ENCODE peak calls at places on chromosome 19, in six cellular contexts. P is CD4-positive, alpha-beta memory T cell; Q is amniotic stem cell; S is NCI-H2081; L is AG08396; T is SW480. C is an unnamed sample.

GRCh38 chr19:9768175-9769112 is at the start of gene ZNF846:
- DNase-seq in P (peak; percentile 91), T (peak; percentile 96), Q (peak; percentile 84), L (peak; percentile 96), S (peak; percentile 89), C (peak; percentile 94)

GRCh38 chr19:58559275-58560006 is 1.0 kb upstream of the UBE2M start:
- DNase-seq in Q (no peak), L (peak; percentile 97), P (peak; percentile 28), T (peak; percentile 96), S (no peak), C (peak; percentile 80)

GRCh38 chr19:47729799-47730520 is 15.4 kb upstream of the NOP53 start:
- DNase-seq in T (peak; percentile 84), Q (no peak), P (no peak), S (no peak), L (no peak), C (peak; percentile 69)

GRCh38 chr19:2523630-2524311 is 47.8 kb downstream of the GADD45B start:
- DNase-seq in S (no peak), L (peak; percentile 84), T (peak; percentile 87), P (no peak), Q (peak; percentile 53), C (no peak)

GRCh38 chr19:49988433-49988832 is 27.5 kb upstream of the SIGLEC11 start:
- DNase-seq in P (no peak), S (no peak), Q (no peak), L (peak; percentile 36), T (no peak), C (no peak)

GRCh38 chr19:48815870-48816501 is 5.2 kb upstream of the BCAT2 start:
- DNase-seq in P (peak; percentile 32), L (no peak), T (peak; percentile 83), Q (no peak), S (peak; percentile 56), C (no peak)

GRCh38 chr19:46052896-46053295 is 12.1 kb upstream of the IGFL4 start:
- DNase-seq in Q (no peak), P (no peak), T (no peak), L (no peak), S (no peak), C (no peak)

GRCh38 chr19:32254128-32254527 is 91.3 kb upstream of the ZNF507 start:
- DNase-seq in L (no peak), Q (no peak), P (no peak), T (no peak), S (no peak), C (no peak)

GRCh38 chr19:37594982-37595382 is 306 bp downstream of the ZNF540 start:
- DNase-seq in L (peak; percentile 45), Q (peak; percentile 59), T (no peak), S (peak; percentile 50), P (peak; percentile 70), C (peak; percentile 69)

GRCh38 chr19:31470229-31470939 is 121.1 kb upstream of the TSHZ3 start:
- DNase-seq in Q (no peak), S (no peak), T (no peak), P (no peak), L (no peak), C (no peak)

GRCh38 chr19:20863176-20863575 is 59.9 kb upstream of the ZNF85 start:
- DNase-seq in P (no peak), L (no peak), T (no peak), S (no peak), Q (no peak), C (no peak)

GRCh38 chr19:56110515-56111448 is 10.3 kb downstream of the ZNF787 start:
- DNase-seq in P (no peak), Q (no peak), L (no peak), S (no peak), T (no peak), C (no peak)

GRCh38 chr19:7748756-7749155 is 1.4 kb upstream of the CD209 start:
- DNase-seq in L (no peak), T (peak; percentile 28), S (no peak), P (no peak), Q (no peak), C (no peak)

GRCh38 chr19:49338691-49339363 is 3.6 kb downstream of the CD37 start:
- DNase-seq in T (peak; percentile 79), P (no peak), Q (no peak), L (peak; percentile 61), S (no peak), C (peak; percentile 33)

GRCh38 chr19:19285723-19286122 is 12.6 kb upstream of the TM6SF2 start:
- DNase-seq in T (no peak), L (no peak), Q (no peak), P (no peak), S (no peak), C (no peak)

GRCh38 chr19:38538793-38539528 is 78.8 kb downstream of the MAP4K1 start:
- DNase-seq in S (no peak), P (peak; percentile 71), L (no peak), T (no peak), Q (no peak), C (peak; percentile 23)

GRCh38 chr19:12481781-12482504 is 2.7 kb downstream of the ZNF709 start:
- DNase-seq in S (no peak), P (no peak), Q (no peak), T (no peak), L (no peak), C (no peak)

GRCh38 chr19:34173145-34173956 is 1.0 kb downstream of the LSM14A start:
- DNase-seq in S (no peak), P (peak; percentile 41), T (peak; percentile 69), Q (peak; percentile 8), L (peak; percentile 43), C (peak; percentile 22)

GRCh38 chr19:48419158-48419920 is 25.9 kb downstream of the GRIN2D start:
- DNase-seq in Q (no peak), T (peak; percentile 55), S (no peak), P (peak; percentile 69), L (no peak), C (peak; percentile 79)

GRCh38 chr19:29624489-29625210 is 18.6 kb downstream of the POP4 start:
- DNase-seq in L (no peak), P (no peak), S (no peak), Q (no peak), T (no peak), C (no peak)

GRCh38 chr19:4636151-4636717 is 3.1 kb upstream of the TNFAIP8L1 start:
- DNase-seq in Q (no peak), T (no peak), P (peak; percentile 71), S (peak; percentile 60), L (peak; percentile 90), C (peak; percentile 82)